ENCODE peak calls at places on chromosome 9, in five cellular contexts. A, L, G, P and X are unnamed samples.
A peak's percentile ranks its signal among the peaks of the same experiment; 100 is the strongest.

GRCh38 chr9:134283111-134283515 is 43.1 kb upstream of the RXRA start:
- DNase-seq in A (no peak), L (peak; percentile 54), G (no peak), P (peak; percentile 67), X (peak; percentile 51)

GRCh38 chr9:131735238-131736181 is 4.4 kb downstream of the RAPGEF1 start:
- DNase-seq in A (peak; percentile 94), L (no peak), G (no peak), P (no peak), X (peak; percentile 96)

GRCh38 chr9:22528485-22528884 is 81.9 kb downstream of the DMRTA1 start:
- DNase-seq in A (no peak), L (no peak), G (no peak), P (no peak), X (no peak)

GRCh38 chr9:36640982-36641381 is 68.3 kb downstream of the MELK start:
- DNase-seq in A (no peak), L (no peak), G (no peak), P (no peak), X (peak; percentile 21)

GRCh38 chr9:8179381-8180053 is 379.9 kb upstream of the DMAC1 start:
- DNase-seq in A (no peak), L (no peak), G (no peak), P (no peak), X (no peak)

GRCh38 chr9:134591573-134591981 is 50.0 kb upstream of the COL5A1 start:
- DNase-seq in A (no peak), L (no peak), G (no peak), P (no peak), X (no peak)

GRCh38 chr9:4984171-4984570 is 901 bp upstream of the JAK2 start:
- DNase-seq in A (peak; percentile 21), L (no peak), G (no peak), P (no peak), X (no peak)

GRCh38 chr9:84697494-84698114 is 28.1 kb downstream of the NTRK2 start:
- DNase-seq in A (peak; percentile 22), L (peak; percentile 54), G (no peak), P (peak; percentile 73), X (peak; percentile 36)

GRCh38 chr9:13221741-13222140 is 57.8 kb downstream of the MPDZ start:
- DNase-seq in A (no peak), L (no peak), G (no peak), P (no peak), X (no peak)

GRCh38 chr9:133739408-133740280 is 1.5 kb upstream of the SARDH start:
- DNase-seq in A (peak; percentile 91), L (no peak), G (no peak), P (no peak), X (peak; percentile 56)

GRCh38 chr9:123679330-123679987 is 250.5 kb downstream of the DENND1A start:
- DNase-seq in A (peak; percentile 88), L (no peak), G (peak; percentile 77), P (no peak), X (peak; percentile 17)

GRCh38 chr9:123460091-123460490 is 104.1 kb downstream of the CRB2 start:
- DNase-seq in A (no peak), L (no peak), G (no peak), P (no peak), X (no peak)

GRCh38 chr9:130689937-130690700 is 3.5 kb upstream of the EXOSC2 start:
- DNase-seq in A (peak; percentile 97), L (peak; percentile 97), G (peak; percentile 23), P (peak; percentile 75), X (peak; percentile 100)

GRCh38 chr9:37971691-37972090 is 67.8 kb upstream of the SLC25A51 start:
- DNase-seq in A (no peak), L (no peak), G (no peak), P (no peak), X (no peak)

GRCh38 chr9:18976368-18977238 is 56.4 kb downstream of the SAXO1 start:
- DNase-seq in A (no peak), L (no peak), G (no peak), P (no peak), X (no peak)

GRCh38 chr9:18980124-18980660 is 52.8 kb downstream of the SAXO1 start:
- DNase-seq in A (no peak), L (no peak), G (no peak), P (no peak), X (no peak)

GRCh38 chr9:18981471-18982245 is 51.4 kb downstream of the SAXO1 start:
- DNase-seq in A (no peak), L (no peak), G (no peak), P (no peak), X (no peak)

GRCh38 chr9:18978188-18978587 is 54.8 kb downstream of the SAXO1 start:
- DNase-seq in A (peak; percentile 7), L (no peak), G (no peak), P (no peak), X (no peak)

DNA sequence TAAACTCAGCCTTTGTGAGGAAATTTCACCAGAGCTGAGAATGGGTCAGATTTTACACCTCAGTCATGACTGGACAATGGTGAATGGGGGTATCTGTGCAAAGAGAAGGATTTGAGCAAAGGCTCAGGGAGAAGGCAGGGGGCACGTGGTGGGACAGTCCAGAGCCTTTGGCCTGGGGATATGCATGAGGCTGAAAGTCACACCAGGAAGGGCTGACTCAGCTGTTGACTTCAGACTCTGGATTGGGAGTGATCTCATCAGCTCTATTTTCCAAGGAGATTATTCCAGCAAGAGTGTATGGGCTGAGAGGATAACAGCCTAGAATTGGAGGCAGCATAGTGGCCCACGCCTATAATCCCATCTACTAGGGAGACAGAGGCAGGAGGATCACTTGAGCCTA is 53.6 kb downstream of the SAXO1 start:
- DNase-seq in A (no peak), L (no peak), G (no peak), P (no peak), X (peak; percentile 63)
- H3K27ac ChIP-seq in A (no peak overlapping the region), L (no peak overlapping the region), G (no peak overlapping the region), P (no peak overlapping the region), X (no peak overlapping the region)

GRCh38 chr9:128078504-128079434 is 10.7 kb downstream of the SLC25A25 start:
- DNase-seq in A (no peak), L (no peak), G (no peak), P (peak; percentile 62), X (peak; percentile 96)
- H3K4me1 ChIP-seq in A (peaks cover 53% of the 10 kb centered on the region), L (peaks cover 26% of the 10 kb centered on the region), G (peaks cover 7% of the 10 kb centered on the region), P (peaks cover 62% of the 10 kb centered on the region), X (peaks cover 5% of the 10 kb centered on the region)

GRCh38 chr9:137949260-137949659 is 71.7 kb downstream of the CACNA1B start:
- DNase-seq in A (no peak), L (no peak), G (no peak), P (no peak), X (no peak)
- H3K9me3 ChIP-seq in A (peaks cover 44% of the 10 kb centered on the region), L (peaks cover 31% of the 10 kb centered on the region), G (no peaks in the 10 kb centered on the region), P (no peaks in the 10 kb centered on the region), X (no peaks in the 10 kb centered on the region)

GRCh38 chr9:89404074-89404473 is 85.8 kb downstream of the SECISBP2 start:
- DNase-seq in A (no peak), L (no peak), G (no peak), P (no peak), X (no peak)
- H3K27ac ChIP-seq in A (no peak overlapping the region), L (no peak overlapping the region), G (no peak overlapping the region), P (no peak overlapping the region), X (no peak overlapping the region)

DNA sequence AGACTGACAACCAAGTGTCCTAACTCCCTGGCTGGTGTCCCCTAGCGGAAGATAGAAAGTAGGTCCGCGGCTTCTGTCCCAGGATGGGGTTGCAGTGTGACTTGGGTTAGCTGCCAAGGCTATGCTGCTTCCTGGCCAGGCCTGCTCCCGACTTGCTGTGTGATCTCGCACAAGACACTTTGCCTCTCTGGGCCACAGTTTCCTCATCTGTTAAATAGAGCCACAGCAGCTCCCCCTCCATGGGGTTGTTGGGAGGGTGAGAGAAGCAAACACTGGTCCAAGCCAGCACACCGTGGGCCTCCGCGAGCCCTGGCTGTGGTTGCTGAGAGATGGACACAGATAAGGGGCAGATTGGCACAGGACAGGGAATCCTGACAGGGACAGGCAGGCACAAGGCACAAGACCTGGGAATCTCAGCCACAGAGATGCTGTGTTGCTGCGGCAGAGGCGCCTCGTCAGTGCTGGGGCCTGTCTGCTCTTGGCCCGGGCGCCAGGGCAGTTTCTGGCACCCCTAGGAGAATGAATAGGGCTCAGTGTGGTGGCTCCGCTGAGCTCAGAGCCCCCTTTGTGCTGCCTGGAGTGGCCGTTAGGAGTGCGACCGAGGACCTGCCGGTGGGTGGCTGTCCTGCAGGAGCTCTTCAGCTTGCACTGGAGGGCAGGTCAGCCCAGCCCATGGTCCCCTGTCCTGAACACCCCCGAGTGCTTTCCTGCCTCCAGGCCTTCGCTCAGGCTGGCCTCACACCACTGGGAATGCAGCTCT is 1.8 kb upstream of the SH2D3C start:
- DNase-seq in A (peak; percentile 25), L (no peak), G (no peak), P (no peak), X (no peak)
- H3K4me1 ChIP-seq in A (peaks cover 30% of the 10 kb centered on the region), L (no peaks in the 10 kb centered on the region), G (peaks cover 24% of the 10 kb centered on the region), P (peaks cover 8% of the 10 kb centered on the region), X (no peaks in the 10 kb centered on the region)

GRCh38 chr9:122214507-122214906 is 14.2 kb downstream of the LHX6 start:
- DNase-seq in A (no peak), L (no peak), G (no peak), P (no peak), X (no peak)

GRCh38 chr9:122217640-122218039 is 11.1 kb downstream of the LHX6 start:
- DNase-seq in A (peak; percentile 11), L (no peak), G (no peak), P (no peak), X (no peak)

GRCh38 chr9:122215663-122216062 is 13.1 kb downstream of the LHX6 start:
- DNase-seq in A (no peak), L (no peak), G (no peak), P (no peak), X (no peak)

GRCh38 chr9:122216798-122217418 is 11.8 kb downstream of the LHX6 start:
- DNase-seq in A (no peak), L (no peak), G (no peak), P (no peak), X (peak; percentile 59)

GRCh38 chr9:122216138-122216797 is 12.5 kb downstream of the LHX6 start:
- DNase-seq in A (no peak), L (no peak), G (no peak), P (no peak), X (no peak)
- H3K9me3 ChIP-seq in A (no peaks in the 10 kb centered on the region), L (no peaks in the 10 kb centered on the region), G (peaks cover 3% of the 10 kb centered on the region), P (no peaks in the 10 kb centered on the region), X (no peaks in the 10 kb centered on the region)

GRCh38 chr9:33375841-33376321 is 26.5 kb downstream of the AQP7 start:
- DNase-seq in A (no peak), L (no peak), G (no peak), P (peak; percentile 8), X (no peak)
- H3K27ac ChIP-seq in A (no peak overlapping the region), L (no peak overlapping the region), G (no peak overlapping the region), P (no peak overlapping the region), X (no peak overlapping the region)